ENCODE peak calls at places on chromosomes 4 and X, in six cellular contexts. U, T, I, P, A and F are unnamed samples.

GRCh38 chr4:107931775-107932321 is 499 bp downstream of the CYP2U1 start:
- DNase-seq in U (no peak), T (peak), I (no peak), P (peak), A (no peak), F (peak)

GRCh38 chr4:53450773-53451172 is 73.3 kb downstream of the FIP1L1 start:
- DNase-seq in U (no peak), T (no peak), I (peak), P (no peak), A (no peak), F (no peak)

GRCh38 chr4:102494603-102495002 is 6.6 kb upstream of the NFKB1 start:
- DNase-seq in U (no peak), T (no peak), I (no peak), P (no peak), A (no peak), F (no peak)

GRCh38 chr4:88616275-88616996 is 24.2 kb downstream of the HERC3 start:
- DNase-seq in U (no peak), T (no peak), I (peak), P (no peak), A (peak), F (no peak)

GRCh38 chr4:154719087-154719486 is 24.7 kb upstream of the LRAT start:
- DNase-seq in U (no peak), T (no peak), I (peak), P (no peak), A (no peak), F (no peak)

GRCh38 chr4:82909326-82909725 is 8.8 kb downstream of the THAP9 start:
- DNase-seq in U (no peak), T (no peak), I (no peak), P (no peak), A (no peak), F (no peak)

GRCh38 chrX:126655061-126655460 is 102.4 kb upstream of the DCAF12L1 start:
- DNase-seq in U (no peak), T (no peak), I (no peak), P (no peak), A (no peak), F (no peak)

GRCh38 chr4:76688737-76689078 is 209.2 kb downstream of the SOWAHB start:
- DNase-seq in U (no peak), T (no peak), I (peak), P (no peak), A (no peak), F (no peak)

GRCh38 chr4:122151982-122152698 is at the start of gene BLTP1:
- DNase-seq in U (peak), T (peak), I (peak), P (peak), A (peak), F (peak)

GRCh38 chr4:67725981-67726380 is 25.0 kb upstream of the UBA6 start:
- DNase-seq in U (no peak), T (no peak), I (peak), P (no peak), A (peak), F (no peak)

GRCh38 chrX:71541546-71542022 is 8.7 kb downstream of the OGT start:
- DNase-seq in U (no peak), T (no peak), I (peak), P (no peak), A (peak), F (no peak)

GRCh38 chr4:101914761-101915160 is 124.2 kb downstream of the BANK1 start:
- DNase-seq in U (no peak), T (no peak), I (no peak), P (no peak), A (no peak), F (no peak)

GRCh38 chrX:132909643-132910042 is 48.8 kb downstream of the HS6ST2 start:
- DNase-seq in U (no peak), T (no peak), I (peak), P (no peak), A (peak), F (no peak)

GRCh38 chr4:168840988-168841681 is 168.9 kb downstream of the CBR4 start:
- DNase-seq in U (no peak), T (no peak), I (no peak), P (no peak), A (no peak), F (peak)

GRCh38 chr4:173171098-173171497 is 2.5 kb downstream of the GALNT7 start:
- DNase-seq in U (no peak), T (no peak), I (peak), P (no peak), A (no peak), F (no peak)

GRCh38 chr4:145545538-145546224 is 64.0 kb downstream of the SMAD1 start:
- DNase-seq in U (peak), T (no peak), I (peak), P (no peak), A (peak), F (no peak)

GRCh38 chr4:174198396-174199179 is 84.9 kb downstream of the FBXO8 start:
- DNase-seq in U (no peak), T (no peak), I (peak), P (no peak), A (peak), F (no peak)

GRCh38 chr4:156771171-156771837 is 200.3 kb downstream of the PDGFC start:
- DNase-seq in U (no peak), T (no peak), I (peak), P (peak), A (peak), F (no peak)

GRCh38 chrX:45435481-45435880 is 234.8 kb upstream of the DIPK2B start:
- DNase-seq in U (no peak), T (no peak), I (peak), P (no peak), A (no peak), F (no peak)

GRCh38 chrX:49001521-49002090 is 458 bp downstream of the GRIPAP1 start:
- DNase-seq in U (peak), T (no peak), I (peak), P (no peak), A (no peak), F (no peak)

GRCh38 chrX:143669395-143669794 is 33.5 kb upstream of the SLITRK4 start:
- DNase-seq in U (no peak), T (no peak), I (peak), P (no peak), A (no peak), F (no peak)

GRCh38 chr4:76801621-76802545 is 96.1 kb downstream of the SOWAHB start:
- DNase-seq in U (no peak), T (no peak), I (peak), P (no peak), A (no peak), F (no peak)

GRCh38 chr4:66555301-66555700 is 885.0 kb upstream of the EPHA5 start:
- DNase-seq in U (no peak), T (no peak), I (no peak), P (no peak), A (peak), F (no peak)

GRCh38 chr4:41541697-41542096 is 3.7 kb downstream of the LIMCH1 start:
- DNase-seq in U (no peak), T (no peak), I (peak), P (peak), A (no peak), F (no peak)

GRCh38 chr4:105966046-105966445 is 70.8 kb downstream of the NPNT start:
- DNase-seq in U (no peak), T (no peak), I (peak), P (no peak), A (peak), F (no peak)

GRCh38 chr4:85837334-85837733 is 362.4 kb downstream of the ARHGAP24 start:
- DNase-seq in U (no peak), T (no peak), I (no peak), P (no peak), A (no peak), F (no peak)

GRCh38 chr4:85968945-85969830 is 390.7 kb downstream of the MAPK10 start:
- DNase-seq in U (no peak), T (no peak), I (peak), P (no peak), A (peak), F (no peak)

GRCh38 chrX:10725071-10725470 is 104.7 kb upstream of the MID1 start:
- DNase-seq in U (no peak), T (no peak), I (no peak), P (no peak), A (no peak), F (no peak)

GRCh38 chr4:139564502-139564901 is 8.5 kb upstream of the SETD7 start:
- DNase-seq in U (no peak), T (no peak), I (no peak), P (no peak), A (no peak), F (no peak)

DNA sequence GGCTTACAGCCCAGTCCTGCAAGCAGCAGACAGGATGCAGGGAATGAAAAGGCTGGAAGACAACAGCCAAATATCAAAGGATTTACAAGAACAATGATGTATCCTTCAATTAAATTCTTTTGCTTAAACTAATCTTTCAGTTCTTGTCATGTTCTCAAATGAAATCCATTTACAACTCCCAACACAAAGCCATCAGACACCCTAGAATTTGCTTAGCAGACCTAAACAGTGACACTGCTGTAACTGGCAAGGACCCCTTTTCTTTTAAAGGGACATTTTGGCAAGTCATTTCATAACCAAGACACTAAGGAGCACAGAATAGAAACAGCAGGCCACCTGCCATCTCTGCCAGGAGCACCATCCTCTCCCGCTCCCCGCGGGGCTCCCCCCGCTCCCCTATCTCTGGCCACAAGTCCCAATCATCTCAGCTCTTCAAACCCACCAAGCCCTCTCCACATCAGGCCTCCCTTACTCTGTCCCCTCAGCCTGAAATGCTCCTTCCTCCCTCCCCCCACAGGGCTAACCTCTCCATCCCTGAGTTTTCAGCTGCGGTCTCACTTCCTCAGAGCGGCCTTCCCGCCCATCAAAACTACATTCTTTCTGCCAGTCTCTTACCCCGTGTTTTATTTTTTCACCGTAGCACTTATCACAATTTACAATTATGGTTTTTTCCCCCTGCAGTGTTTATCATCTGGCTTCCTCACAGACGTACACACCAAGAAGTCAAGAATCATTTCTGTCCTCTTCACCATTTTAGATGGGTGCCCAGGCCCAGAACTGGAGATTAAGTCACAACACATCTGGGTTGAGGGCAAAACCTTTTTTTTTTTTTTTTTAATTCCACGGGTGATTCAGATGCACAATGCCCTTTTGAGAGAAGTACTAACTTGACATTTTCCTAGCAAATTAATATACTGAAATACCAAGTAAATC is 45.8 kb downstream of the TSPAN5 start:
- DNase-seq in U (no peak), T (no peak), I (peak), P (no peak), A (no peak), F (peak)
- H3K4me3 ChIP-seq in U (no peak), T (no peak), I (no peak), P (no peak), A (no peak), F (no peak)

DNA sequence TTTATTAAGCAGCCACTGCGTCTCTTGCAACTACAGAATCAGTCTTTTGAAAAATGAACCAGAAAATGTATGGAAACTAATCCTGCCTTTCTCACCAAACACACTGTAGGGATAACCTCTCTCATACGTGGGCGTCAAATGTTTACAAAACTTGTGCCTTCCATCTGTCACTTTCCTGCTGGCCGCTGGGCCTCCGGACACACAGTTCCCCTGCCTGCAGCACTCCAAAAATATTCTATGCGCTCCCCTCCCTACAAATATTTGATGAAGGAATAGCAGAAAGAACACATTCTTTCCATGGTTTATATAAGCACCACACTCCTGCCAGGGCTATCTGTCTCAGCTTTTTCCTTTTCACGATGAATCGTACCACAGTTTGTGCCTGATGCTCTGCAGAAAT is 14.9 kb upstream of the CYTL1 start:
- DNase-seq in U (no peak), T (no peak), I (no peak), P (no peak), A (no peak), F (no peak)
- H3K4me3 ChIP-seq in U (no peak), T (no peak), I (no peak), P (no peak), A (no peak), F (no peak)

DNA sequence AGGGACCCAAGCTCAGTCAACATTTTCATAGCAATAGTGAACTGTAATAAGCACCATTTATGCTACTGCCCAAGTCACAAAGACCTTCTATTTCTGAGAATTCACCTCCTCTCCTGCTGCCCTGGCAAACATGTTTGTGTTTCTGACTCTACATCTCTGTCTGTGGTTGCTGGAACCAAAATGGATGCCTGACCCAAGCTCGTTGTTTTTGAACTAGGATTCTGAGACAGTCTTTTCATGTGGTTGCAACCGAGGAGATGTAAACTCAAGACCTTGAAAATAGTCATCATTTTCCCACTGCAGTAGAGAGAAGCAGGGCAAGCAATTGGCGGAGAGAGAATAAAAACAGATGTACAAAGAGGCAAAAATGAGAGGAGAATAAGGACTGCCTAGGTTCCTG is 160.2 kb downstream of the RAB28 start:
- DNase-seq in U (no peak), T (no peak), I (no peak), P (no peak), A (no peak), F (no peak)
- H3K4me3 ChIP-seq in U (no peak), T (no peak), I (no peak), P (no peak), A (no peak), F (no peak)

DNA sequence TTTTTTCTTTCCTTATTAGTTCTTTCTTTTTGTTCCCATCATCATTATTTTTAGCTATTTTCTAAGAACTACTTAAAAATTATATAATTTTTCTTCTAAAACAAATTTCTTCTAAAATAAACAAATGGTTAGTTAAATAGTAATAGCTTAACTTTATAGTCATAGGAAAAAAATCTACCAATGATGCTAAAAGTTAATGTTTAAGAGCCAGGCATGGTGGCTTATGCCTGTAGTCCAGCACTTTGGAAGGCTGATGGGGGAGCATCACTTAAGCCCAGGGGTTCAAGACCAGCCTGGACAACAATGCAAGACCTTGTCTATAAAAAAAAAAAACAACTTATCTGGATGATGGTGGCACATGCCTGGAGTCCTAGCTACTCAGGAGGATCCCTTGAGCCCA is 127.1 kb upstream of the ANXA3 start:
- DNase-seq in U (no peak), T (no peak), I (no peak), P (no peak), A (no peak), F (no peak)
- H3K4me3 ChIP-seq in U (no peak), T (no peak), I (no peak), P (no peak), A (no peak), F (no peak)

GRCh38 chr4:87387237-87387636 is 3.8 kb downstream of the HSD17B11 start:
- DNase-seq in U (no peak), T (no peak), I (no peak), P (no peak), A (no peak), F (no peak)
- H3K4me3 ChIP-seq in U (no peak), T (no peak), I (no peak), P (no peak), A (no peak), F (no peak)

GRCh38 chrX:14641681-14642655 is 112.6 kb downstream of the GLRA2 start:
- DNase-seq in U (no peak), T (no peak), I (no peak), P (no peak), A (no peak), F (no peak)
- H3K4me3 ChIP-seq in U (no peak), T (no peak), I (no peak), P (no peak), A (no peak), F (no peak)

DNA sequence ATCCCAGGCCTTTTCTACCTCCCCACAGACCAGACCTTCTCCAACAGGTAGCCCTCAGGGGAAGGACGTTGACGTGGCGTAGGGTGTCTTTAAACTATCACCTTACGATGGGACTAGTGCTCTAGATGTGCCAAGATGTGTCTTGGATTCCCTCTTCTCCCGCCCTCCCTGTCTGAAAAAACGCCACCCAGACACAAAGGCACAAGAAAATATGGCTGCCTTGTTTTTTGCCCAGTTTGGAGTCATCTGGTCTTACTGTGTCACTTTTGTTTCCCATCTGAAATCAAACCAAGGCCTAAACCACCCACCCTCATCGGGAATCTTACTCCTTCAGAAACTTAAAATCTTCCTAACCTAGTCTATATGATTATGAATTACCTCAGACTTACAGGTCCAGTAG is 235.4 kb downstream of the OR13H1 start:
- DNase-seq in U (no peak), T (no peak), I (no peak), P (no peak), A (no peak), F (no peak)
- H3K4me3 ChIP-seq in U (no peak), T (no peak), I (no peak), P (no peak), A (no peak), F (peak)

GRCh38 chrX:66677430-66677829 is 38.6 kb upstream of the EDA2R start:
- DNase-seq in U (no peak), T (no peak), I (peak), P (no peak), A (no peak), F (no peak)

GRCh38 chrX:66674506-66674905 is 35.6 kb upstream of the EDA2R start:
- DNase-seq in U (no peak), T (no peak), I (no peak), P (no peak), A (no peak), F (no peak)

GRCh38 chrX:66676413-66676812 is 37.5 kb upstream of the EDA2R start:
- DNase-seq in U (no peak), T (no peak), I (peak), P (no peak), A (peak), F (no peak)

GRCh38 chrX:66675541-66675940 is 36.7 kb upstream of the EDA2R start:
- DNase-seq in U (no peak), T (no peak), I (peak), P (no peak), A (peak), F (no peak)

DNA sequence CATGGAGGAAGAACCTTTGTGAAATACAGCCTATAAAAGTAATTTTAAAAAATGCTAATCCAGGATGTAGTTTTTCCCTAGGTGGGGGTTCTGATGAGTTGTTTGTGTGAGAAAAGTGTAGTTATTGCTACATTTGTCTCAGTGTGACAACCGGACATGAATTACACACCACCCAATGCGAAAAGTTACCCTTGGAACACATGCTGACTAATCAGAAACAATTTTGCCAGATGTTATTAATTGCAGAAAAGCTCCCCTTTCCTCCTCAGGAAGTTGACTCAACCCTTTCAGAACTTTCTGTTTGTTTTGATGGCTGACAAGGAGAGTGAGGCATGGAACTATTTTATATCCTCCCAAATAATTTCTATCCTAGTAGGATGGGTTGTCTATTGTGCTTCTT is 38.1 kb upstream of the EDA2R start:
- DNase-seq in U (no peak), T (no peak), I (peak), P (no peak), A (peak), F (no peak)
- H3K4me3 ChIP-seq in U (no peak), T (no peak), I (peak), P (no peak), A (no peak), F (no peak)